ENCODE peak calls at places on chromosomes 3 and 15, in nine cellular contexts. S is naive thymus-derived CD4-positive, alpha-beta T cell; J is left ventricle myocardium inferior; H is CD8-positive, alpha-beta memory T cell; U is hypothalamus; E is EH; N is AG20443; G is mammary epithelial cell; W is amniotic stem cell. X is an unnamed sample.

GRCh38 chr3:131277836-131278497 is 103.6 kb upstream of the NUDT16 start:
- DNase-seq in S (no peak), J (no peak), H (no peak), U (no peak), E (peak; percentile 44), N (no peak), G (peak; percentile 6), W (no peak), X (no peak)

GRCh38 chr15:73530649-73531048 is 87.7 kb downstream of the REC114 start:
- DNase-seq in S (no peak), J (no peak), H (no peak), U (no peak), E (no peak), N (peak; percentile 11), G (no peak), W (no peak), X (peak; percentile 18)

GRCh38 chr3:171809513-171810277 is 588 bp downstream of the PLD1 start:
- DNase-seq in S (peak; percentile 21), J (peak; percentile 90), H (peak; percentile 46), U (peak; percentile 76), E (peak; percentile 96), N (peak; percentile 90), G (peak; percentile 83), W (peak; percentile 82), X (peak; percentile 88)

GRCh38 chr3:193830791-193831191 is 237.8 kb downstream of the OPA1 start:
- DNase-seq in S (no peak), J (no peak), H (no peak), U (peak; percentile 10), E (no peak), N (no peak), G (peak; percentile 100), W (no peak), X (peak; percentile 99)

GRCh38 chr3:191688756-191689433 is 227.9 kb downstream of the PYDC2 start:
- DNase-seq in S (no peak), J (no peak), H (no peak), U (no peak), E (no peak), N (no peak), G (no peak), W (no peak), X (no peak)

GRCh38 chr15:92958105-92958504 is 58.0 kb downstream of the CHD2 start:
- DNase-seq in S (peak; percentile 5), J (no peak), H (peak; percentile 56), U (no peak), E (peak; percentile 46), N (no peak), G (peak; percentile 64), W (no peak), X (peak; percentile 32)

GRCh38 chr3:66378256-66378655 is 122.6 kb downstream of the LRIG1 start:
- DNase-seq in S (peak; percentile 17), J (no peak), H (no peak), U (peak; percentile 22), E (peak; percentile 13), N (no peak), G (no peak), W (no peak), X (peak; percentile 16)

GRCh38 chr15:69742361-69742760 is 289.7 kb downstream of the RPLP1 start:
- DNase-seq in S (no peak), J (no peak), H (no peak), U (no peak), E (no peak), N (no peak), G (no peak), W (no peak), X (no peak)

GRCh38 chr15:77830041-77830440 is 197.3 kb upstream of the LINGO1 start:
- DNase-seq in S (no peak), J (no peak), H (peak; percentile 33), U (no peak), E (peak; percentile 37), N (peak; percentile 43), G (peak; percentile 31), W (no peak), X (peak; percentile 19)